ENCODE peak calls at places on chromosomes 2 and 18, in eight cellular contexts. K, C, O, E, Y, N, D and V are unnamed samples. For H3K36me3, the result is how much of the 10 kb centered on the place peaks cover.

GRCh38 chr2:196399736-196400691 is 228.6 kb upstream of the STK17B start:
- DNase-seq in O (no peak), N (no peak), Y (peak), D (no peak), E (no peak), C (no peak), K (peak), V (no peak)

GRCh38 chr2:196336715-196337617 is 165.6 kb upstream of the STK17B start:
- DNase-seq in K (no peak), O (no peak), D (no peak), Y (peak), E (peak), N (no peak), C (no peak), V (peak)

GRCh38 chr2:37090019-37090477 is 5.7 kb downstream of the GPATCH11 start:
- DNase-seq in D (no peak), O (no peak), C (no peak), Y (no peak), N (no peak), E (no peak), K (no peak), V (no peak)

GRCh38 chr2:236547725-236548124 is 21.9 kb upstream of the ACKR3 start:
- DNase-seq in O (no peak), C (no peak), Y (no peak), K (no peak), N (no peak), D (no peak), E (no peak), V (no peak)

GRCh38 chr2:197215988-197216979 is 94.3 kb downstream of the ANKRD44 start:
- DNase-seq in Y (peak), E (no peak), O (no peak), K (no peak), C (no peak), D (no peak), N (no peak), V (peak)

GRCh38 chr18:50297621-50298442 is 10.3 kb upstream of the CXXC1 start:
- DNase-seq in K (no peak), N (peak), C (peak), Y (peak), D (peak), O (peak), E (peak), V (peak)

GRCh38 chr2:219422944-219423534 is 4.9 kb downstream of the DES start:
- DNase-seq in Y (no peak), K (no peak), O (no peak), E (no peak), N (no peak), C (no peak), D (no peak), V (no peak)

GRCh38 chr2:204860249-204860648 is 315.0 kb downstream of the PARD3B start:
- DNase-seq in C (peak), N (no peak), D (no peak), O (no peak), Y (no peak), E (no peak), K (no peak), V (no peak)

GRCh38 chr2:63049291-63050185 is 1.1 kb upstream of the OTX1 start:
- DNase-seq in K (peak), Y (peak), O (no peak), C (peak), D (no peak), E (no peak), N (no peak), V (no peak)

GRCh38 chr2:181780159-181781081 is 100.1 kb upstream of the NEUROD1 start:
- DNase-seq in O (no peak), C (no peak), K (no peak), D (no peak), N (peak), E (no peak), Y (peak), V (peak)

GRCh38 chr18:62802523-62802922 is 87.2 kb downstream of the PHLPP1 start:
- DNase-seq in D (no peak), K (no peak), Y (no peak), E (no peak), C (no peak), N (no peak), O (no peak), V (peak)

GRCh38 chr2:197450485-197450884 is 2.9 kb upstream of the COQ10B start:
- DNase-seq in E (no peak), K (no peak), N (no peak), Y (no peak), D (no peak), C (no peak), O (no peak), V (no peak)

GRCh38 chr2:205733648-205734047 is 51.3 kb downstream of the NRP2 start:
- DNase-seq in K (no peak), D (no peak), N (no peak), E (no peak), O (peak), C (peak), Y (no peak), V (no peak)

GRCh38 chr2:40471868-40472267 is 20.0 kb upstream of the SLC8A1 start:
- DNase-seq in Y (no peak), N (no peak), E (no peak), O (no peak), D (no peak), C (no peak), K (no peak), V (no peak)

DNA sequence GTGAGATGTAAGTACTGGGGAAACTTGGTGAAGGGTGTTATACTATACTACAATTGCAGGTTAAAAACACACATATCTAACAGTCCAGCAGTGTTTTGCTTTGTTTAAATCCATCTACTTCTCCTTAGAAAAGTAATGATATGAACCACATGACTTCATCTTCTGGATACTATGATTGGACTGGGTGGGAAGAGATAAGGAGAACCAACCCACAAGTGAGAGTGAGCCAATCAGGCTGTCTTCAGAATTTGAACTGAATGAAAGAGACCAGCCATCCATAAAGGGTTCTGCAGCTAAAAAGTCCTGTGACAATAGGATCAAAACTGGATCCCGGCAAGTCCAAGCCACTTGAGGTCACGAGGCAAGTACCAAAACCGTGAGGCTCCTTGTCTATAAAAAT is 46.6 kb downstream of the KANSL3 start:
- DNase-seq in C (no peak), N (no peak), D (no peak), O (no peak), E (no peak), K (no peak), Y (no peak), V (no peak)
- H3K36me3 ChIP-seq in C (half or more), N (under half), D (under half), O (under half), E (under half), K (under half), Y (under half), V (under half)

GRCh38 chr18:55382277-55382805 is 205.7 kb downstream of the TCF4 start:
- DNase-seq in Y (no peak), D (no peak), K (no peak), C (no peak), N (no peak), E (no peak), O (no peak), V (no peak)
- H3K36me3 ChIP-seq in Y (under half), D (under half), K (under half), C (under half), N (under half), E (under half), O (under half), V (under half)

GRCh38 chr2:208318127-208318526 is 52.1 kb downstream of the PIKFYVE start:
- DNase-seq in K (no peak), E (no peak), O (no peak), Y (no peak), N (no peak), C (no peak), D (no peak), V (no peak)
- H3K36me3 ChIP-seq in K (under half), E (under half), O (under half), Y (under half), N (under half), C (under half), D (under half), V (under half)

DNA sequence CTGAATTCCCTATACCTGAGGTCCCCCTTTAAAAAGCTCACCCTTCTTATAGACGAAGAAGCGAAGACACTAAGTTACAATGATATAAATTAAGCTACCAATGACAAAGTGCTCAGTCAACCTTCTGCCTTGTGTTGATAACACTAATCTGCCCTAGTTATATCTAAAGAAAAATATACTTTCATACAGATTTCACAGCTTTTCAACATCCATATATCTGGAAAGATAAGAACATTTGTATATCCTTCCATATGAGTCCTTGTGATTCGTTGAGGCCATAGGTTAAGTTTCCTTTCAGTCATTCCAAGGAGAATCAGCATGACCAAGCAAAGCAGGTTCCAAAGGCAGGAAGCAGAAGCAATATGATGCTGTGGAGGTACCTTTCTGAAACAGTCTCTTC is 46.8 kb downstream of the XRCC5 start:
- DNase-seq in Y (peak), O (no peak), N (no peak), D (no peak), E (no peak), C (no peak), K (no peak), V (no peak)
- H3K36me3 ChIP-seq in Y (under half), O (half or more), N (under half), D (under half), E (under half), C (half or more), K (half or more), V (under half)

GRCh38 chr2:217806480-217806760 is 196.4 kb downstream of the TNS1 start:
- DNase-seq in K (no peak), E (no peak), N (no peak), O (no peak), D (no peak), Y (no peak), C (no peak), V (no peak)

GRCh38 chr2:217805679-217806479 is 196.9 kb downstream of the TNS1 start:
- DNase-seq in C (no peak), K (no peak), D (no peak), Y (no peak), N (no peak), O (no peak), E (no peak), V (no peak)

GRCh38 chr2:217807025-217807424 is 195.8 kb downstream of the TNS1 start:
- DNase-seq in K (no peak), O (no peak), N (no peak), E (no peak), D (no peak), Y (no peak), C (no peak), V (no peak)

GRCh38 chr2:217808326-217808725 is 194.5 kb downstream of the TNS1 start:
- DNase-seq in N (no peak), C (no peak), E (no peak), K (no peak), O (no peak), Y (no peak), D (no peak), V (no peak)

DNA sequence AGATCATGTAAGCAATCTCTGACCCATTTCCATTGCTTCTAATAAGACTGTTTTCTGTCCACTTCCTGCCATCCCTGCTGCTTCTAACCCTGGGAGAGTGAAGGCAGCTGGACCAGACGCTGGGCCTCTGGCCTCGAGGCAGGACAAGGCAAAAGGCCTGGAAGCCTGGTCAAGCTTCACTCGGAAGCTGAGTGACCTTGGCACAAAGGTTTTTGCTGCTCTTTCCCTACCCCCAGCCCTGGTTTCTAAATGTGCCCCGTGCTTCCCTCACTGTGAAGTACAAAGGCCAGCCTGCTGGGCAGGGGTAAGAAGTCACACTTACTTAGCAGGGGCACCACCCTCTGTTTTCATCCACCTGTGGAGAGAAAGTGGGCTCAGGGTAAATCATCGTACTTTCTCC is 195.0 kb downstream of the TNS1 start:
- DNase-seq in D (no peak), N (no peak), E (no peak), K (no peak), C (no peak), Y (no peak), O (no peak), V (no peak)
- H3K36me3 ChIP-seq in D (under half), N (under half), E (under half), K (under half), C (under half), Y (half or more), O (half or more), V (under half)

GRCh38 chr2:232761301-232761907 is 15.0 kb downstream of the KCNJ13 start:
- DNase-seq in Y (peak), K (peak), N (no peak), C (peak), O (peak), D (peak), E (peak), V (peak)
- H3K36me3 ChIP-seq in Y (under half), K (under half), N (under half), C (under half), O (under half), D (under half), E (under half), V (under half)